ENCODE peak calls at places on chromosomes 7 and 10, in seven cellular contexts. S is WTC11, M is hepatocyte, I is lower lobe of right lung, C is AG04450, U is MCF 10A, F is AG09319. J is an unnamed sample.

GRCh38 chr10:102646610-102647432 is 2.5 kb downstream of the TRIM8 start:
- DNase-seq in S (no peak), M (peak), I (peak), C (no peak), U (no peak), F (no peak), J (no peak)

GRCh38 chr10:62048919-62049636 is 147.6 kb downstream of the ARID5B start:
- DNase-seq in S (peak), M (peak), I (peak), C (peak), U (peak), F (peak), J (peak)

GRCh38 chr7:50266893-50267386 is 37.6 kb upstream of the IKZF1 start:
- DNase-seq in S (no peak), M (no peak), I (peak), C (no peak), U (no peak), F (no peak), J (no peak)

GRCh38 chr7:111527545-111527944 is 34.7 kb downstream of the IMMP2L start:
- DNase-seq in S (no peak), M (no peak), I (no peak), C (no peak), U (no peak), F (no peak), J (no peak)

GRCh38 chr7:73992104-73992562 is 35.8 kb upstream of the ELN start:
- DNase-seq in S (no peak), M (no peak), I (peak), C (peak), U (peak), F (peak), J (no peak)

GRCh38 chr7:1458676-1459511 is at the start of gene MICALL2:
- DNase-seq in S (no peak), M (peak), I (peak), C (peak), U (peak), F (peak), J (no peak)

GRCh38 chr7:4747013-4747412 is 28.4 kb upstream of the AP5Z1 start:
- DNase-seq in S (no peak), M (no peak), I (no peak), C (no peak), U (no peak), F (no peak), J (no peak)

GRCh38 chr7:90595801-90596683 is at the start of gene CDK14:
- DNase-seq in S (peak), M (peak), I (peak), C (no peak), U (peak), F (no peak), J (peak)

GRCh38 chr10:13158401-13158800 is 3.0 kb upstream of the MCM10 start:
- DNase-seq in S (no peak), M (no peak), I (no peak), C (no peak), U (no peak), F (no peak), J (no peak)

GRCh38 chr10:8403711-8404371 is 349.4 kb downstream of the GATA3 start:
- DNase-seq in S (peak), M (no peak), I (no peak), C (no peak), U (no peak), F (no peak), J (no peak)
- TF ChIP-seq CTCF in S (no peak), M (no peak), I (no peak), C (no peak), U (no peak), F (no peak), J (peak)

GRCh38 chr7:6271694-6272371 is 591 bp downstream of the CYTH3 start:
- DNase-seq in S (peak), M (peak), I (peak), C (no peak), U (no peak), F (no peak), J (peak)

GRCh38 chr7:6273380-6273837 is 985 bp upstream of the CYTH3 start:
- DNase-seq in S (no peak), M (no peak), I (no peak), C (no peak), U (no peak), F (no peak), J (no peak)

GRCh38 chr7:6272481-6273323 is at the start of gene CYTH3:
- DNase-seq in S (peak), M (peak), I (peak), C (no peak), U (peak), F (no peak), J (peak)

GRCh38 chr7:6269527-6269926 is 2.9 kb downstream of the CYTH3 start:
- DNase-seq in S (no peak), M (no peak), I (no peak), C (no peak), U (no peak), F (no peak), J (no peak)

DNA sequence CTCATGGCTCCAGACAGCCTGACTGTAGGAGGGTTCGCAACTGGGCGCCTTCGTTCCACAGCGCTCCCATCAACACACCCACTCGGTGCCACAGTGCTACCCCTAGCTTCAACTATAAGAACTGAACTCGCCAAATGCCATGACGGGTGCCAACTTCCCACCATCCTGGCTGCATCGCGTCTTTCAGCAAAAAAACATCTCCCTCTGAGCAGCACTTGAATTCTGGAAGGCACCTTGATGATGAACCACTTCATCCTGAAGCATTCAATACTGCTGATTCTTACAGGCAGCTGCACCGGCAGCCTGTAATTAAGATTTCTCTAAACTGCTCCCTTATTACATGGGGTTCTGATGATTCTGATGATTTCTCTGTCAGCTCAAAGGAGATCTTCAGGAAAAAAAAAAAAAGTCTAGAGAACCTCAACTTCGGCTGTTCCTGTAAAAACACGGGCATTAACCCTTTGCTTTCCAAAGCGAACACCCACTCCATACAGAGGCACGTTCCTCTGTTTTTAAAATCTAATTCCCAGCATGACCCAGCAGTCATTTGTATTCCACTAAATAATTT is 1.2 kb downstream of the CYTH3 start:
- DNase-seq in S (peak), M (peak), I (peak), C (no peak), U (peak), F (no peak), J (no peak)
- TF ChIP-seq CTCF in S (no peak), M (peak), I (peak), C (peak), U (peak), F (peak), J (peak)

GRCh38 chr10:80535671-80536360 is 1.9 kb upstream of the SH2D4B start:
- DNase-seq in S (peak), M (peak), I (peak), C (no peak), U (peak), F (peak), J (no peak)
- TF ChIP-seq CTCF in S (no peak), M (peak), I (peak), C (peak), U (peak), F (peak), J (peak)

GRCh38 chr10:113978802-113979201 is 64.9 kb upstream of the ADRB1 start:
- DNase-seq in S (no peak), M (no peak), I (no peak), C (no peak), U (no peak), F (no peak), J (no peak)

GRCh38 chr10:113979378-113979777 is 64.3 kb upstream of the ADRB1 start:
- DNase-seq in S (no peak), M (no peak), I (no peak), C (no peak), U (no peak), F (no peak), J (no peak)

GRCh38 chr10:113982296-113982695 is 61.4 kb upstream of the ADRB1 start:
- DNase-seq in S (no peak), M (no peak), I (no peak), C (no peak), U (no peak), F (no peak), J (no peak)

GRCh38 chr10:113982745-113983144 is 60.9 kb upstream of the ADRB1 start:
- DNase-seq in S (no peak), M (peak), I (peak), C (no peak), U (no peak), F (no peak), J (no peak)

DNA sequence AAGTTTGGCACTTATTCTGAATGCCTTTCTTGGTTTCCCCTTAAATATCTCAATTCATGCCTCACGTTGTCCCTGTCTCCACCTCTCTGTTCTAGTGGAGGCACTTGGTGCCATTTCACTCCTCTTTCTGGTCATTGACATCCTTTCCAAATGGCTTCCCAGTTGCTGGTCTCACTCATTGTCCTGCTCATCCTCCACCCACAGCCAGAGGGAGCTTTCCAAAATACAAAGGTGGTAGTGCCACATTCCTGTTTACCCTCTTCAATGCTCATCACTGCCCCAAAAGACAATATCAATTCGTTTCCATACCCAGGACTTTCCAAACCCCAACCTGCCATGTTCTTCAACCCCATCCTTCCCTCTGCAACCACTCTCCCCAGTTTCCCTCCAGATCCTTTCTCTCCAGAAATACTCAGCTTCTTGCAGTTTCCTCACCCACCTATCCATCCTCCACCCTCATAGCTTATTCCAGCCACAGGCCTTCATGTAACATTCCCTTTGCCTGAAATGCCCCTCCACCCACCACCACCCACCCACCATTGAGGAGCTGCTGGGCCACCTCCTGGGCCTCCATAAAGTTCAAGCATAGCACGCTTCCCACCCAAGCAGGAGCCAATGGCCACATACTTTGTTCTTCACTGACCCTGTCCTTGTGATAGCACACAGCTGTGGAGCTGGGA is 63.1 kb upstream of the ADRB1 start:
- DNase-seq in S (no peak), M (no peak), I (no peak), C (no peak), U (peak), F (no peak), J (no peak)
- TF ChIP-seq CTCF in S (no peak), M (no peak), I (peak), C (peak), U (no peak), F (no peak), J (peak)

GRCh38 chr10:33335800-33336605 is 1.5 kb upstream of the NRP1 start:
- DNase-seq in S (peak), M (peak), I (peak), C (no peak), U (peak), F (no peak), J (peak)
- TF ChIP-seq CTCF in S (no peak), M (no peak), I (peak), C (no peak), U (no peak), F (peak), J (no peak)

GRCh38 chr10:132322621-132323048 is 9.4 kb upstream of the LRRC27 start:
- DNase-seq in S (no peak), M (no peak), I (peak), C (no peak), U (peak), F (no peak), J (no peak)
- TF ChIP-seq CTCF in S (no peak), M (no peak), I (no peak), C (peak), U (peak), F (peak), J (no peak)

DNA sequence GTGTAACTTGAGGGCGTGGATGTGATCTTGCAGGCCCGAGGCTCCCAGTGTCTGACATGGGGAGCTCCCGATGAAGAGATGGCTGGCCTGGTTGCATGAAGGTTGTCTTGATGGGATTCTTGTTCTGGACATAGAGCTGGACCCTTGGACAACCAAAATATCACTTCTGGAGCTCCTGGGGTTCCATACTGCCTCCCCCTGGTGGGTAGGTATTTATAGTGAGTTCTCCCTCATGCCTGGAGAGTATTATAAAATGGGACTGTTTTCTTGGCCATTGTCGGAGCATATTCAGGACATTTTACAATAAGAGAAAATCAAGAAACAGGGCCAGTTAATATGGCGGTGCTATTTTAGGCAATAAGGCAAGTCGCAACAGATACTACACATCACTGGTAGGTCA is 32.6 kb upstream of the GIMAP8 start:
- DNase-seq in S (no peak), M (no peak), I (no peak), C (no peak), U (no peak), F (no peak), J (no peak)
- TF ChIP-seq CTCF in S (no peak), M (no peak), I (no peak), C (peak), U (no peak), F (no peak), J (no peak)